ENCODE peak calls at places on chromosome 15, in ten cellular contexts. One of them, this sample, is unnamed.

GRCh38 chr15:68220489-68220888 is 9.0 kb downstream of the CLN6 start:
- DNase-seq in IMR-90: no peak
- DNase-seq in ovary: no peak
- DNase-seq in stomach: peak; percentile 8
- DNase-seq in keratinocyte: no peak
- DNase-seq in endodermal cell: no peak
- DNase-seq in A549: no peak
- DNase-seq in tibial nerve: no peak
- DNase-seq in right cardiac atrium: no peak
- DNase-seq in left lung: no peak
- DNase-seq in this sample: no peak

GRCh38 chr15:25397110-25397509 is 41.7 kb downstream of the UBE3A start:
- DNase-seq in keratinocyte: no peak
- DNase-seq in tibial nerve: no peak
- DNase-seq in stomach: no peak
- DNase-seq in IMR-90: no peak
- DNase-seq in A549: no peak
- DNase-seq in right cardiac atrium: no peak
- DNase-seq in left lung: no peak
- DNase-seq in endodermal cell: no peak
- DNase-seq in ovary: no peak
- DNase-seq in this sample: no peak

GRCh38 chr15:65904301-65904700 is 35.0 kb downstream of the RAB11A start:
- DNase-seq in stomach: no peak
- DNase-seq in keratinocyte: no peak
- DNase-seq in IMR-90: peak; percentile 7
- DNase-seq in right cardiac atrium: no peak
- DNase-seq in A549: no peak
- DNase-seq in tibial nerve: no peak
- DNase-seq in endodermal cell: no peak
- DNase-seq in ovary: no peak
- DNase-seq in left lung: no peak
- DNase-seq in this sample: no peak

GRCh38 chr15:68552773-68553172 is 26.0 kb upstream of the CORO2B start:
- DNase-seq in left lung: no peak
- DNase-seq in stomach: no peak
- DNase-seq in right cardiac atrium: no peak
- DNase-seq in ovary: no peak
- DNase-seq in keratinocyte: no peak
- DNase-seq in tibial nerve: no peak
- DNase-seq in A549: no peak
- DNase-seq in endodermal cell: no peak
- DNase-seq in IMR-90: peak; percentile 47
- DNase-seq in this sample: no peak

GRCh38 chr15:96544162-96544756 is 213.8 kb downstream of the NR2F2 start:
- DNase-seq in ovary: no peak
- DNase-seq in right cardiac atrium: no peak
- DNase-seq in left lung: no peak
- DNase-seq in tibial nerve: no peak
- DNase-seq in endodermal cell: no peak
- DNase-seq in stomach: no peak
- DNase-seq in A549: no peak
- DNase-seq in IMR-90: no peak
- DNase-seq in keratinocyte: no peak
- DNase-seq in this sample: no peak

GRCh38 chr15:101641894-101642293 is 10.3 kb downstream of the TM2D3 start:
- DNase-seq in endodermal cell: no peak
- DNase-seq in A549: no peak
- DNase-seq in tibial nerve: no peak
- DNase-seq in IMR-90: no peak
- DNase-seq in stomach: no peak
- DNase-seq in left lung: no peak
- DNase-seq in right cardiac atrium: no peak
- DNase-seq in keratinocyte: no peak
- DNase-seq in ovary: no peak
- DNase-seq in this sample: no peak

GRCh38 chr15:96336643-96337353 is 6.3 kb downstream of the NR2F2 start:
- DNase-seq in ovary: peak; percentile 18
- DNase-seq in stomach: no peak
- DNase-seq in tibial nerve: peak; percentile 36
- DNase-seq in IMR-90: no peak
- DNase-seq in keratinocyte: no peak
- DNase-seq in right cardiac atrium: no peak
- DNase-seq in left lung: peak; percentile 42
- DNase-seq in A549: no peak
- DNase-seq in endodermal cell: peak; percentile 49
- DNase-seq in this sample: no peak

GRCh38 chr15:66653852-66654251 is 48.2 kb upstream of the SMAD6 start:
- DNase-seq in A549: no peak
- DNase-seq in stomach: no peak
- DNase-seq in IMR-90: no peak
- DNase-seq in right cardiac atrium: no peak
- DNase-seq in tibial nerve: no peak
- DNase-seq in endodermal cell: no peak
- DNase-seq in ovary: no peak
- DNase-seq in left lung: no peak
- DNase-seq in keratinocyte: no peak
- DNase-seq in this sample: no peak

DNA sequence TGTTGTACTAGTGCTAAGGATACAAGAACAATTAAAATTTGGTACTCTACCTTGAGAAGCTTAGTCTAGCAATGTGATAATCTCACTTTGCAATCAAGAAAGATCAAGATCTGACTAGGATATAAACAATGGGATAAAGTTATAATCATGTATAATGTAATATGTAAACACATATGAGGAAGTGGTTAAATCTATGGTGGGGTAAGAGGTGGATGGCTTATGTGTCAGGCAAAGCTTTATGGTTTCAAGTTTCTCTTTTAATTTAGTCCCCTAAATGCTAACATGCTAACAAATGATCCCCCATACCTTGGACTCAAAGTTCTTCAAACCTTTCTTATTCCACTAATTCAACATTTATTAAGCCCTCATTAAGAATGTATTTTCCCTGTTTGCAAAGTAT is 2.5 kb downstream of the RSL24D1 start:
- DNase-seq in right cardiac atrium: no peak
- DNase-seq in IMR-90: peak; percentile 37
- DNase-seq in endodermal cell: no peak
- DNase-seq in tibial nerve: no peak
- DNase-seq in left lung: no peak
- DNase-seq in stomach: no peak
- DNase-seq in A549: no peak
- DNase-seq in keratinocyte: no peak
- DNase-seq in ovary: no peak
- DNase-seq in this sample: no peak
- H3K27ac ChIP-seq in right cardiac atrium: no peak overlapping the region
- H3K27ac ChIP-seq in IMR-90: no peak overlapping the region
- H3K27ac ChIP-seq in endodermal cell: no peak overlapping the region
- H3K27ac ChIP-seq in tibial nerve: no peak overlapping the region
- H3K27ac ChIP-seq in left lung: no peak overlapping the region
- H3K27ac ChIP-seq in stomach: no peak overlapping the region
- H3K27ac ChIP-seq in A549: no peak overlapping the region
- H3K27ac ChIP-seq in keratinocyte: no peak overlapping the region
- H3K27ac ChIP-seq in ovary: no peak overlapping the region
- H3K27ac ChIP-seq in this sample: no peak overlapping the region

GRCh38 chr15:99123706-99124451 is 19.0 kb downstream of the SYNM start:
- DNase-seq in stomach: peak; percentile 78
- DNase-seq in keratinocyte: peak; percentile 64
- DNase-seq in IMR-90: peak; percentile 96
- DNase-seq in A549: peak; percentile 94
- DNase-seq in ovary: peak; percentile 78
- DNase-seq in endodermal cell: peak; percentile 90
- DNase-seq in right cardiac atrium: peak; percentile 96
- DNase-seq in tibial nerve: peak; percentile 72
- DNase-seq in left lung: peak; percentile 71
- DNase-seq in this sample: no peak

GRCh38 chr15:99125061-99125990 is 20.4 kb downstream of the SYNM start:
- DNase-seq in tibial nerve: no peak
- DNase-seq in left lung: no peak
- DNase-seq in endodermal cell: no peak
- DNase-seq in right cardiac atrium: peak; percentile 57
- DNase-seq in keratinocyte: no peak
- DNase-seq in stomach: no peak
- DNase-seq in A549: no peak
- DNase-seq in ovary: no peak
- DNase-seq in IMR-90: no peak
- DNase-seq in this sample: no peak

GRCh38 chr15:99122831-99123705 is 18.2 kb downstream of the SYNM start:
- DNase-seq in ovary: no peak
- DNase-seq in left lung: peak; percentile 27
- DNase-seq in right cardiac atrium: peak; percentile 70
- DNase-seq in A549: no peak
- DNase-seq in endodermal cell: peak; percentile 68
- DNase-seq in stomach: no peak
- DNase-seq in keratinocyte: no peak
- DNase-seq in tibial nerve: no peak
- DNase-seq in IMR-90: no peak
- DNase-seq in this sample: no peak

GRCh38 chr15:99126195-99126594 is 21.3 kb downstream of the SYNM start:
- DNase-seq in ovary: no peak
- DNase-seq in IMR-90: no peak
- DNase-seq in left lung: no peak
- DNase-seq in A549: no peak
- DNase-seq in right cardiac atrium: no peak
- DNase-seq in tibial nerve: no peak
- DNase-seq in keratinocyte: no peak
- DNase-seq in stomach: no peak
- DNase-seq in endodermal cell: no peak
- DNase-seq in this sample: no peak

DNA sequence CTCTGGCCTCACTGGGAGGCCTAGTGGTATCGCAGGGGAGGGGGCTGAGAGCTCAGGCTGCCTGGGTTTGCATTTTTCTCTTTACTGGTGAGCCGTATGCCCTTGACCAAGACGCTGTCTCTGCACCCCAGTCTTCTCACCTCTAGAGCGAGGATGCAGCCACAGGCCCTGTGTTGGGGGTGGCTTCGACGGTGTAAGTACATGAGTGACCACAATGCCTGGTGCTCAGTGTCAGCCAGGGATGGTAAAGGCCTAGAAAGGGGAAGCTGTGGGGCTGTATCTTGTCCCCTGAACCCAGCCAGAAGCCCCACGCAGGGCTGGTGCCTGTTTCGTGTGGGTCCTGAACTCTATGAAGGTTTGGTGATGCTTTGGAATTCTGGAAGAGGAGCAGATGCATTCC is 19.8 kb downstream of the SYNM start:
- DNase-seq in ovary: no peak
- DNase-seq in tibial nerve: no peak
- DNase-seq in keratinocyte: no peak
- DNase-seq in A549: no peak
- DNase-seq in left lung: no peak
- DNase-seq in right cardiac atrium: no peak
- DNase-seq in stomach: no peak
- DNase-seq in endodermal cell: no peak
- DNase-seq in IMR-90: no peak
- DNase-seq in this sample: no peak
- H3K4me1 ChIP-seq in ovary: peaks cover 12% of the 10 kb centered on the region
- H3K4me1 ChIP-seq in tibial nerve: peaks cover 19% of the 10 kb centered on the region
- H3K4me1 ChIP-seq in keratinocyte: peaks cover 17% of the 10 kb centered on the region
- H3K4me1 ChIP-seq in A549: peaks cover 33% of the 10 kb centered on the region
- H3K4me1 ChIP-seq in left lung: peaks cover 19% of the 10 kb centered on the region
- H3K4me1 ChIP-seq in right cardiac atrium: peaks cover 9% of the 10 kb centered on the region
- H3K4me1 ChIP-seq in stomach: peaks cover 16% of the 10 kb centered on the region
- H3K4me1 ChIP-seq in endodermal cell: peaks cover 14% of the 10 kb centered on the region
- H3K4me1 ChIP-seq in IMR-90: peaks cover 14% of the 10 kb centered on the region
- H3K4me1 ChIP-seq in this sample: peaks cover 8% of the 10 kb centered on the region

GRCh38 chr15:74528876-74529275 is 12.1 kb upstream of the ARID3B start:
- DNase-seq in A549: no peak
- DNase-seq in tibial nerve: no peak
- DNase-seq in IMR-90: no peak
- DNase-seq in stomach: no peak
- DNase-seq in right cardiac atrium: no peak
- DNase-seq in endodermal cell: no peak
- DNase-seq in ovary: no peak
- DNase-seq in left lung: no peak
- DNase-seq in keratinocyte: no peak
- DNase-seq in this sample: no peak

GRCh38 chr15:74523982-74524381 is 17.0 kb upstream of the ARID3B start:
- DNase-seq in endodermal cell: no peak
- DNase-seq in IMR-90: peak; percentile 40
- DNase-seq in left lung: no peak
- DNase-seq in right cardiac atrium: no peak
- DNase-seq in A549: no peak
- DNase-seq in ovary: no peak
- DNase-seq in keratinocyte: no peak
- DNase-seq in stomach: no peak
- DNase-seq in tibial nerve: no peak
- DNase-seq in this sample: no peak

GRCh38 chr15:74529911-74530310 is 11.1 kb upstream of the ARID3B start:
- DNase-seq in endodermal cell: no peak
- DNase-seq in A549: no peak
- DNase-seq in stomach: no peak
- DNase-seq in keratinocyte: no peak
- DNase-seq in ovary: no peak
- DNase-seq in tibial nerve: no peak
- DNase-seq in left lung: no peak
- DNase-seq in right cardiac atrium: no peak
- DNase-seq in IMR-90: peak; percentile 97
- DNase-seq in this sample: no peak

GRCh38 chr15:74525328-74525727 is 15.7 kb upstream of the ARID3B start:
- DNase-seq in left lung: no peak
- DNase-seq in A549: no peak
- DNase-seq in ovary: no peak
- DNase-seq in endodermal cell: no peak
- DNase-seq in keratinocyte: no peak
- DNase-seq in stomach: no peak
- DNase-seq in right cardiac atrium: no peak
- DNase-seq in tibial nerve: no peak
- DNase-seq in IMR-90: no peak
- DNase-seq in this sample: no peak

DNA sequence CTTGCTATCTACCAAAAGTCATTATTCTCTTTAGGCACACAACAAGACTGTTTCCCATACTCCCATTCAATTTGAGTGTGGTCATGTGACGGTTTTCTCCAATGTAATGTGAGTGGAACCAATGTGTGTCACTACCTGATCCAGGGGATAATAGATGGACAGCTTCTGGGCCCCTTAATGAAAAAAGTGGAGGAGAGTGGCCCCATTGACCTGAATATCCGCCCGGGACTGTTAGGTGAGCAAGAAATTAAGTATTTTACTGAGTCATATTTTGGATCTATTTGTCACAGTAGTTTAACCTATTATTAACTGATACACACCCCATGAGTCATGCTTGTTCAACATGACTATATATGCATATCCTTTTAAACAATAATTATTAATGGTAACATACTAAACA is 15.1 kb upstream of the ARID3B start:
- DNase-seq in right cardiac atrium: no peak
- DNase-seq in A549: no peak
- DNase-seq in stomach: no peak
- DNase-seq in left lung: no peak
- DNase-seq in keratinocyte: no peak
- DNase-seq in ovary: no peak
- DNase-seq in tibial nerve: no peak
- DNase-seq in IMR-90: peak; percentile 90
- DNase-seq in endodermal cell: no peak
- DNase-seq in this sample: no peak
- H3K27ac ChIP-seq in right cardiac atrium: no peak overlapping the region
- H3K27ac ChIP-seq in A549: peak overlapping the region; percentile 12
- H3K27ac ChIP-seq in stomach: no peak overlapping the region
- H3K27ac ChIP-seq in left lung: no peak overlapping the region
- H3K27ac ChIP-seq in keratinocyte: peak overlapping the region; percentile 52
- H3K27ac ChIP-seq in ovary: no peak overlapping the region
- H3K27ac ChIP-seq in tibial nerve: no peak overlapping the region
- H3K27ac ChIP-seq in IMR-90: no peak overlapping the region
- H3K27ac ChIP-seq in endodermal cell: no peak overlapping the region
- H3K27ac ChIP-seq in this sample: no peak overlapping the region

DNA sequence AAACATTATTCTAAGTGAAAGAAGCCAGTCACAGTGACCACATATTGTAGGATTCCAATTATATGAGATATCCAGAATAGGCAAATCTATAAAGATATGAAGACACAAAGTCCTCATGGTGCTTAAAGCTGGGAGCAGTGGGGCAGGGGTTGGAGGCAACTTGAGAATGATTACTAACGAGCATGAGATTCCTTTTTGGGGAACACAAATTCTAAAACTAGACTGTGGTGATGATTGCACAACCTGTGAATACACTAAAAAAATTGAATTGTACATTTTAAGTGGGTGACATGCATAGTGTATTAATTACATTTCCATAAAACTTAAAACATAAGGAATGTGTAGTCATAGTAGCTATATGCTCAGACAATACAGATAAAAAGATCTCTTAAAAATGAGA is 103.2 kb downstream of the DPH6 start:
- DNase-seq in keratinocyte: no peak
- DNase-seq in endodermal cell: no peak
- DNase-seq in right cardiac atrium: no peak
- DNase-seq in IMR-90: no peak
- DNase-seq in ovary: no peak
- DNase-seq in stomach: no peak
- DNase-seq in tibial nerve: no peak
- DNase-seq in A549: no peak
- DNase-seq in left lung: no peak
- DNase-seq in this sample: no peak
- H3K4me1 ChIP-seq in keratinocyte: peaks cover 6% of the 10 kb centered on the region
- H3K4me1 ChIP-seq in endodermal cell: no peaks in the 10 kb centered on the region
- H3K4me1 ChIP-seq in right cardiac atrium: no peaks in the 10 kb centered on the region
- H3K4me1 ChIP-seq in IMR-90: peaks cover 8% of the 10 kb centered on the region
- H3K4me1 ChIP-seq in ovary: peaks cover 10% of the 10 kb centered on the region
- H3K4me1 ChIP-seq in stomach: no peaks in the 10 kb centered on the region
- H3K4me1 ChIP-seq in tibial nerve: no peaks in the 10 kb centered on the region
- H3K4me1 ChIP-seq in A549: peaks cover 10% of the 10 kb centered on the region
- H3K4me1 ChIP-seq in left lung: no peaks in the 10 kb centered on the region
- H3K4me1 ChIP-seq in this sample: no peaks in the 10 kb centered on the region